ENCODE peak calls at places on chromosomes 5 and 9, in five cellular contexts. Q is NCI-H69; I is activated CD4-positive, alpha-beta T cell treated with anti-CD3 and anti-CD28 coated beads for 4 hours; P is midbrain; L is cardiac muscle cell. E is an unnamed sample.
A peak's percentile ranks its signal among the peaks of the same experiment; 100 is the strongest.

GRCh38 chr5:124948062-124948753 is 201.8 kb upstream of the ZNF608 start:
- DNase-seq in I (no peak), Q (peak; percentile 90), P (no peak), L (peak; percentile 18), E (peak; percentile 9)

GRCh38 chr5:95668216-95668615 is 14.6 kb downstream of the SPATA9 start:
- DNase-seq in P (no peak), I (no peak), L (no peak), Q (no peak), E (peak; percentile 69)

GRCh38 chr9:113154471-113154870 is 3.7 kb downstream of the SLC31A2 start:
- DNase-seq in Q (no peak), P (peak; percentile 35), L (no peak), I (no peak), E (peak; percentile 68)

GRCh38 chr9:18463991-18464390 is 10.0 kb upstream of the ADAMTSL1 start:
- DNase-seq in Q (no peak), P (no peak), L (no peak), I (no peak), E (no peak)

GRCh38 chr5:10607666-10608442 is 44.0 kb downstream of the ANKRD33B start:
- DNase-seq in Q (no peak), P (no peak), L (peak; percentile 68), I (no peak), E (peak; percentile 90)

GRCh38 chr5:176639981-176640380 is 7.3 kb upstream of the TSPAN17 start:
- DNase-seq in L (no peak), I (no peak), Q (peak; percentile 86), P (peak; percentile 79), E (no peak)

GRCh38 chr5:6859951-6860638 is 146.9 kb downstream of the TENT4A start:
- DNase-seq in Q (no peak), L (no peak), P (no peak), I (no peak), E (no peak)

GRCh38 chr5:174872271-174872670 is 147.9 kb downstream of the MSX2 start:
- DNase-seq in Q (no peak), I (no peak), L (no peak), P (no peak), E (peak; percentile 1)

GRCh38 chr9:133404440-133405002 is 13.3 kb downstream of the REXO4 start:
- DNase-seq in Q (no peak), P (no peak), I (no peak), L (no peak), E (no peak)

GRCh38 chr5:66864240-66864884 is 268.2 kb downstream of the MAST4 start:
- DNase-seq in I (no peak), L (no peak), P (no peak), Q (peak; percentile 50), E (peak; percentile 80)

GRCh38 chr5:77946381-77947050 is 170.4 kb upstream of the TBCA start:
- DNase-seq in I (no peak), Q (peak; percentile 97), P (no peak), L (no peak), E (no peak)

GRCh38 chr9:79896390-79896789 is 324.6 kb downstream of the TLE4 start:
- DNase-seq in I (no peak), L (no peak), Q (no peak), P (no peak), E (no peak)

E was measured in choroid plexus epithelial cell.